ENCODE peak calls at places on chromosomes 12 and 14, in five cellular contexts. K is breast epithelium, B is A549, M is HCT116, Q is ovary. U is an unnamed sample.
A peak's percentile ranks its signal among the peaks of the same experiment; 100 is the strongest.

GRCh38 chr14:101591582-101591981 is 30.3 kb downstream of the DIO3 start:
- DNase-seq in Q (no peak), M (no peak), B (no peak), K (no peak), U (no peak)

GRCh38 chr14:104865631-104866441 is 768 bp downstream of the CEP170B start:
- DNase-seq in B (peak; percentile 41), M (peak; percentile 8), K (no peak), Q (peak; percentile 55), U (peak; percentile 73)

GRCh38 chr14:94392510-94392935 is 4.1 kb upstream of the SERPINA1 start:
- DNase-seq in Q (no peak), K (no peak), M (no peak), B (no peak), U (no peak)

GRCh38 chr12:114976361-114976760 is 292.4 kb upstream of the TBX3 start:
- DNase-seq in M (no peak), Q (no peak), K (no peak), B (no peak), U (no peak)

GRCh38 chr12:123763093-123763492 is 992 bp downstream of the DNAH10 start:
- DNase-seq in M (no peak), K (no peak), Q (no peak), B (no peak), U (no peak)

GRCh38 chr12:27003421-27004311 is 10.5 kb downstream of the TM7SF3 start:
- DNase-seq in M (no peak), K (no peak), B (no peak), Q (no peak), U (no peak)

GRCh38 chr12:109952160-109952858 is 43.9 kb downstream of the GIT2 start:
- DNase-seq in M (no peak), K (no peak), Q (no peak), B (no peak), U (no peak)

GRCh38 chr14:101853455-101854018 is 92.0 kb downstream of the PPP2R5C start:
- DNase-seq in B (no peak), M (no peak), K (no peak), Q (no peak), U (no peak)

GRCh38 chr12:91818236-91819131 is 327.2 kb downstream of the BTG1 start:
- DNase-seq in K (no peak), M (no peak), Q (no peak), B (no peak), U (no peak)

GRCh38 chr12:65022441-65022840 is 98.7 kb downstream of the WIF1 start:
- DNase-seq in Q (no peak), M (no peak), K (no peak), B (no peak), U (no peak)

GRCh38 chr14:76923422-76924362 is 97.5 kb downstream of the LRRC74A start:
- DNase-seq in B (no peak), K (no peak), Q (no peak), M (no peak), U (no peak)

GRCh38 chr12:57171668-57172067 is 24.2 kb upstream of the LRP1-AS start:
- DNase-seq in B (no peak), K (no peak), Q (peak; percentile 90), M (no peak), U (peak; percentile 71)

GRCh38 chr12:48489012-48489411 is 6.7 kb downstream of the C12orf54 start:
- DNase-seq in M (no peak), Q (no peak), K (no peak), B (no peak), U (no peak)

GRCh38 chr12:24560867-24561266 is 388.0 kb downstream of the BCAT1 start:
- DNase-seq in Q (no peak), K (no peak), M (no peak), B (no peak), U (no peak)

GRCh38 chr12:32107376-32108267 is 975 bp downstream of the BICD1 start:
- DNase-seq in K (no peak), Q (peak; percentile 33), M (peak; percentile 16), B (peak; percentile 31), U (peak; percentile 27)

GRCh38 chr12:131840643-131841416 is 12.6 kb downstream of the MMP17 start:
- DNase-seq in K (no peak), M (no peak), Q (no peak), B (no peak), U (no peak)

GRCh38 chr14:53927171-53927570 is 29.5 kb downstream of the BMP4 start:
- DNase-seq in K (no peak), B (no peak), Q (no peak), M (no peak), U (no peak)

GRCh38 chr14:87990687-87991086 is 2.3 kb downstream of the GALC start:
- DNase-seq in B (no peak), M (no peak), K (no peak), Q (peak; percentile 14), U (no peak)

GRCh38 chr12:113261847-113262470 is 40.7 kb downstream of the TPCN1 start:
- DNase-seq in K (no peak), B (no peak), Q (no peak), M (no peak), U (no peak)

GRCh38 chr12:121277367-121277744 is 19.2 kb downstream of the CAMKK2 start:
- DNase-seq in K (no peak), Q (no peak), B (no peak), M (no peak), U (no peak)

GRCh38 chr14:75470238-75470797 is 42.5 kb downstream of the JDP2 start:
- DNase-seq in M (no peak), Q (no peak), K (no peak), B (no peak), U (no peak)

GRCh38 chr12:46908936-46909635 is 83.3 kb upstream of the SLC38A4 start:
- DNase-seq in Q (no peak), B (no peak), K (no peak), M (no peak), U (no peak)

GRCh38 chr14:64709126-64709525 is 4.9 kb downstream of the PLEKHG3 start:
- DNase-seq in K (no peak), B (no peak), Q (no peak), M (no peak), U (no peak)

GRCh38 chr14:21498540-21499526 is 12.3 kb downstream of the METTL3 start:
- DNase-seq in B (peak; percentile 49), Q (no peak), M (peak; percentile 28), K (no peak), U (no peak)

GRCh38 chr12:29430699-29431044 is 49.7 kb upstream of the ERGIC2 start:
- DNase-seq in M (no peak), K (no peak), Q (no peak), B (no peak), U (no peak)
- TF ChIP-seq POLR2A in M (no peak), K (no peak), Q (no peak), B (no peak), U (no peak)

GRCh38 chr12:11652351-11653040 is 3.0 kb downstream of the ETV6 start:
- DNase-seq in Q (no peak), B (no peak), K (no peak), M (no peak), U (no peak)

GRCh38 chr12:11651377-11651776 is 1.9 kb downstream of the ETV6 start:
- DNase-seq in Q (no peak), M (no peak), K (no peak), B (no peak), U (no peak)

GRCh38 chr12:11650697-11651281 is 1.3 kb downstream of the ETV6 start:
- DNase-seq in M (no peak), Q (no peak), B (peak; percentile 7), K (no peak), U (no peak)

GRCh38 chr12:11650279-11650696 is 814 bp downstream of the ETV6 start:
- DNase-seq in B (no peak), M (no peak), Q (no peak), K (no peak), U (peak; percentile 47)

GRCh38 chr12:11651785-11652184 is 2.3 kb downstream of the ETV6 start:
- DNase-seq in Q (no peak), M (no peak), K (no peak), B (no peak), U (no peak)
- H3K4me1 ChIP-seq in Q (peaks cover 4% of the 10 kb centered on the region), M (peaks cover 9% of the 10 kb centered on the region), K (no peaks in the 10 kb centered on the region), B (peaks cover 25% of the 10 kb centered on the region), U (peaks cover 6% of the 10 kb centered on the region)

GRCh38 chr12:111450676-111451075 is 45.0 kb downstream of the SH2B3 start:
- DNase-seq in B (no peak), K (no peak), Q (no peak), M (no peak), U (no peak)

GRCh38 chr12:111451232-111451631 is 45.5 kb downstream of the SH2B3 start:
- DNase-seq in K (no peak), M (no peak), B (no peak), Q (no peak), U (no peak)

GRCh38 chr12:111447571-111448265 is 42.0 kb downstream of the SH2B3 start:
- DNase-seq in K (no peak), B (no peak), Q (no peak), M (no peak), U (peak; percentile 10)

GRCh38 chr12:111448266-111448830 is 42.6 kb downstream of the SH2B3 start:
- DNase-seq in K (no peak), M (no peak), Q (no peak), B (no peak), U (no peak)

DNA sequence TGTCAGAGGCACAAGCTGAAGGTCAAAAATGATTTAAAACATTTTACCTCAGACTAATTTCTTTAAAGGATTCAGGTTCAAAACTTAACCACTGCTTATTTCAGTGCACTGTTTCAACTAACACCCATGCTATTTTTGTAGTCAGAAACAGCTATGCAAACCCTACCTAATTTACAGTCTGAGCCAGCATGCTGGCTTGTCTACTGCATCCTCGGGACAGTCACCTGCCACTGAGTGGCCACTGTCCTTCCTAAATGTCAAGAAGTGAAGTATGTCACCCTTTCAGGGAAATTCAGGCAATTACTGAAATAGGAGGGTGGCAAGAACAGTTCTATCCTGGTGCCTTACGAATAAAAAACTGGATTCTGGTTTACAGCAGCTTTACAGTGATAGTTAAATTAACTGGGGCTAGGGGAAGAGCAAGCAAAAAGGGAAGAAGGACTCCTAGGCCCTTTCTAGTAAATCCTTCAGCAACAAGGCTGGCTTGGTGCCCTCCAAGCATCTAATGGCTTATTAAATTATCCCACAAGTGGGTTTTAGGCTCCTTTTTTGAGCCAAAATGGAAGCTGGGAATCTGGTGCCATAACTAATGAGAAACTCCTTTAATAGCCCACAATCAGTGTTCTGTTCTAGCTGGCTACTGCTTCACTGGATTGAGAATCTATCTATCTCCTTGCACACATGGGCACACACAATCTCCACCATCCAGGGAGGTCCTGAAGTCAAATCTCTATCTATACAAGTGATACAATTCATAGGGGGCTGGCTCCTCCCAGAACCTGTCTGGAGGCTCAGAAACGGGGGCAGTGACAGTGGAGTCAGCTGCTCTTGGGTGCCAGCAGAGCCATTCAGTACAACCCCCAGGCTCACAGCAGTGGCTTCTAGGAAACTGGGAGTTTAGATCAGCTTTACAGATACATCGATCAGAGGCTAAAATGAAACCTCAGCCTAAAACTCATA is 43.4 kb downstream of the SH2B3 start:
- DNase-seq in B (no peak), Q (no peak), K (no peak), M (no peak), U (peak; percentile 10)
- TF ChIP-seq POLR2A in B (no peak), Q (no peak), K (no peak), M (no peak), U (no peak)

DNA sequence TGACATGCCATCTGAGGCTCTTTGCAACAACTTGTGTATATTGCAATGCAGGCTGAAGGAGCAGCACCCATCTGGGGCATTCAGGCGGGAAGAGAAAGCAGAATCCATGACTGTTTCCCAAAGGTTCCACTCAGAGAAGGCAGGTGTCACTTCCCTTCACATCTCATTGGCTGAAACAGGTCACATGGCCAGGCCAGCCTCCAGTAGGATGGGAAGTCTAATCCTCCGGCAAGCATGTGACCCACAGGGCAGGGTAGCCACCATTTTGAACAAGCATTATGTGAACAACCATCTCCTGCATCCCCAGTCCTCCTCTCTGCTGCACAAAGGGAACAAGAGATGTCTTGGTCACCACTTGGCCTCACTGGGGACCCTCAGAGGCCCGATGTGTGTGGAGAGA is 70.6 kb downstream of the RIN3 start:
- DNase-seq in Q (no peak), M (no peak), B (no peak), K (no peak), U (no peak)
- H3K4me1 ChIP-seq in Q (peaks cover 21% of the 10 kb centered on the region), M (peaks cover 3% of the 10 kb centered on the region), B (no peaks in the 10 kb centered on the region), K (no peaks in the 10 kb centered on the region), U (peaks cover 12% of the 10 kb centered on the region)

U was measured in uterus.